ENCODE peak calls at places on chromosome 1, in eight cellular contexts. One of them, this sample, is unnamed.

GRCh38 chr1:89200668-89201488 is 2.1 kb upstream of the GBP4 start:
- DNase-seq in AG09309: no peak
- DNase-seq in body of pancreas: no peak
- DNase-seq in fibroblast of lung: no peak
- DNase-seq in GM23338: no peak
- DNase-seq in transverse colon: no peak
- DNase-seq in brain microvascular endothelial cell: no peak
- DNase-seq in testis: no peak
- DNase-seq in this sample: no peak

GRCh38 chr1:151282883-151283725 is 1.0 kb downstream of the ZNF687 start:
- DNase-seq in AG09309: no peak
- DNase-seq in body of pancreas: peak
- DNase-seq in fibroblast of lung: peak
- DNase-seq in GM23338: peak
- DNase-seq in transverse colon: peak
- DNase-seq in brain microvascular endothelial cell: no peak
- DNase-seq in testis: peak
- DNase-seq in this sample: no peak

GRCh38 chr1:77350012-77350411 is 68.2 kb downstream of the AK5 start:
- DNase-seq in AG09309: no peak
- DNase-seq in body of pancreas: no peak
- DNase-seq in fibroblast of lung: no peak
- DNase-seq in GM23338: no peak
- DNase-seq in transverse colon: no peak
- DNase-seq in brain microvascular endothelial cell: no peak
- DNase-seq in testis: no peak
- DNase-seq in this sample: no peak

GRCh38 chr1:64080947-64081562 is 122.4 kb upstream of the UBE2U start:
- DNase-seq in AG09309: no peak
- DNase-seq in body of pancreas: no peak
- DNase-seq in fibroblast of lung: peak
- DNase-seq in GM23338: no peak
- DNase-seq in transverse colon: no peak
- DNase-seq in brain microvascular endothelial cell: no peak
- DNase-seq in testis: no peak
- DNase-seq in this sample: no peak

GRCh38 chr1:200364121-200364759 is 45.6 kb downstream of the ZNF281 start:
- DNase-seq in AG09309: no peak
- DNase-seq in body of pancreas: no peak
- DNase-seq in fibroblast of lung: peak
- DNase-seq in GM23338: peak
- DNase-seq in transverse colon: no peak
- DNase-seq in brain microvascular endothelial cell: no peak
- DNase-seq in testis: no peak
- DNase-seq in this sample: no peak

GRCh38 chr1:171152533-171152932 is 32.6 kb upstream of the FMO2 start:
- DNase-seq in AG09309: no peak
- DNase-seq in body of pancreas: no peak
- DNase-seq in fibroblast of lung: no peak
- DNase-seq in GM23338: no peak
- DNase-seq in transverse colon: no peak
- DNase-seq in brain microvascular endothelial cell: no peak
- DNase-seq in testis: no peak
- DNase-seq in this sample: no peak

GRCh38 chr1:56584910-56585528 is 5.7 kb upstream of the PLPP3 start:
- DNase-seq in AG09309: no peak
- DNase-seq in body of pancreas: peak
- DNase-seq in fibroblast of lung: peak
- DNase-seq in GM23338: peak
- DNase-seq in transverse colon: no peak
- DNase-seq in brain microvascular endothelial cell: peak
- DNase-seq in testis: peak
- DNase-seq in this sample: peak

GRCh38 chr1:150179867-150180266 is 30.2 kb downstream of the PLEKHO1 start:
- DNase-seq in AG09309: no peak
- DNase-seq in body of pancreas: no peak
- DNase-seq in fibroblast of lung: no peak
- DNase-seq in GM23338: no peak
- DNase-seq in transverse colon: no peak
- DNase-seq in brain microvascular endothelial cell: no peak
- DNase-seq in testis: no peak
- DNase-seq in this sample: no peak

GRCh38 chr1:80427886-80428285 is 1372.8 kb upstream of the ADGRL2 start:
- DNase-seq in AG09309: no peak
- DNase-seq in body of pancreas: peak
- DNase-seq in fibroblast of lung: no peak
- DNase-seq in GM23338: no peak
- DNase-seq in transverse colon: no peak
- DNase-seq in brain microvascular endothelial cell: no peak
- DNase-seq in testis: no peak
- DNase-seq in this sample: no peak

GRCh38 chr1:53766766-53767409 is 27.9 kb upstream of the GLIS1 start:
- DNase-seq in AG09309: no peak
- DNase-seq in body of pancreas: no peak
- DNase-seq in fibroblast of lung: peak
- DNase-seq in GM23338: no peak
- DNase-seq in transverse colon: no peak
- DNase-seq in brain microvascular endothelial cell: peak
- DNase-seq in testis: no peak
- DNase-seq in this sample: peak
- H3K4me3 ChIP-seq in AG09309: no peak
- H3K4me3 ChIP-seq in body of pancreas: no peak
- H3K4me3 ChIP-seq in fibroblast of lung: peak
- H3K4me3 ChIP-seq in GM23338: no peak
- H3K4me3 ChIP-seq in transverse colon: no peak
- H3K4me3 ChIP-seq in brain microvascular endothelial cell: no peak
- H3K4me3 ChIP-seq in testis: no peak
- H3K4me3 ChIP-seq in this sample: no peak

GRCh38 chr1:235315735-235316134 is 12.2 kb downstream of the ARID4B start:
- DNase-seq in AG09309: no peak
- DNase-seq in body of pancreas: no peak
- DNase-seq in fibroblast of lung: no peak
- DNase-seq in GM23338: no peak
- DNase-seq in transverse colon: no peak
- DNase-seq in brain microvascular endothelial cell: no peak
- DNase-seq in testis: no peak
- DNase-seq in this sample: no peak
- TF ChIP-seq CTCF in AG09309: no peak
- TF ChIP-seq CTCF in body of pancreas: no peak
- TF ChIP-seq CTCF in fibroblast of lung: no peak
- TF ChIP-seq CTCF in GM23338: no peak
- TF ChIP-seq CTCF in transverse colon: no peak
- TF ChIP-seq CTCF in brain microvascular endothelial cell: no peak
- TF ChIP-seq CTCF in testis: no peak
- TF ChIP-seq CTCF in this sample: no peak

GRCh38 chr1:244212792-244213475 is 161.9 kb downstream of the ZBTB18 start:
- DNase-seq in AG09309: no peak
- DNase-seq in body of pancreas: no peak
- DNase-seq in fibroblast of lung: no peak
- DNase-seq in GM23338: no peak
- DNase-seq in transverse colon: no peak
- DNase-seq in brain microvascular endothelial cell: no peak
- DNase-seq in testis: no peak
- DNase-seq in this sample: no peak
- H3K4me3 ChIP-seq in AG09309: no peak
- H3K4me3 ChIP-seq in body of pancreas: no peak
- H3K4me3 ChIP-seq in fibroblast of lung: no peak
- H3K4me3 ChIP-seq in GM23338: no peak
- H3K4me3 ChIP-seq in transverse colon: no peak
- H3K4me3 ChIP-seq in brain microvascular endothelial cell: no peak
- H3K4me3 ChIP-seq in testis: no peak
- H3K4me3 ChIP-seq in this sample: no peak

DNA sequence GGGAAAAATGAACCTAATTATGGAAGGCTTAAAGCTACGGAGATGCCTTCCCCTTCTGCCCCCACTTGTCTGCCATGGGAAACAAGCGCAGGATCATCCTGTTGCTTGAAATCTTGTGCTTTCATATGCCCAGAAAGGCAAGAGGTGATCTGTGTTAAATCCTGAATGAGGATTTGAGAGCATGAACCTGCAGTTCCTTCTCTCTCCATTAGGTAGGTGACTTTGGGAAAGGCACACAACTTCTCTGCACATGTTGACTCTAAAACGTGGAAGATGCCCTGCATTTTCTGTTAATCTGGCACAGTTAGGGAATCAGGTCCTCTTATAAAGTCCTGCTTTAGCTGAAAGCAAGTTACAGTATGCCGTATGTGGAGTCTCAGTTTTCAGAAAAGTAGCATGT is 46.6 kb upstream of the MTR start:
- DNase-seq in AG09309: no peak
- DNase-seq in body of pancreas: no peak
- DNase-seq in fibroblast of lung: no peak
- DNase-seq in GM23338: peak
- DNase-seq in transverse colon: no peak
- DNase-seq in brain microvascular endothelial cell: no peak
- DNase-seq in testis: no peak
- DNase-seq in this sample: no peak
- TF ChIP-seq CTCF in AG09309: peak
- TF ChIP-seq CTCF in body of pancreas: no peak
- TF ChIP-seq CTCF in fibroblast of lung: peak
- TF ChIP-seq CTCF in GM23338: peak
- TF ChIP-seq CTCF in transverse colon: no peak
- TF ChIP-seq CTCF in brain microvascular endothelial cell: peak
- TF ChIP-seq CTCF in testis: peak
- TF ChIP-seq CTCF in this sample: peak

DNA sequence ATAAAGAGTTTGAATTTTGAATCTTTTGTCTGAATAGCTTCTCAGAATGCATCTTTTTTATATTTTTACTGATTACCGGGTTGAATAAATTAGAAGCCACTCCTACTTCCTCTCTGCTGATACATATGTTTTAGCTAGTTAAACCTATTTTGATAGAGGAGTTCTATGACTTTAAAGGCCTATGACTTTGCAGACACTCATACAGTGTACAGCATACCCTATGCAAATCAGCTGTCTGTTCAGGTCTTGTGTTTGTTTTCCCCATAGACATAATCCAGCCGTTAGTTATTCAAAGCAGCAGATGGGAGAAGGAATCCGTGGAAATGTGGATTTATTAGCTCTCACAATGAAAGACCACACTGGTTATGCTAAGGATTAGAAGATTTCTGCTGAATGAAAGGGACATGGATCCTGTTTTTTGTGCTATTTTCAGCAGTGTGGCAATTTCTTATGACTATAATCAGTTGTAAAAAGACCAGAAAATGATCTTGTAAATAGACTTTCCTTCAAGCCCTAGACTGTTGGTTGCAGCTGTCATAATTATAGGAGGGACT is 59.8 kb downstream of the MAST2 start:
- DNase-seq in AG09309: no peak
- DNase-seq in body of pancreas: no peak
- DNase-seq in fibroblast of lung: no peak
- DNase-seq in GM23338: no peak
- DNase-seq in transverse colon: no peak
- DNase-seq in brain microvascular endothelial cell: no peak
- DNase-seq in testis: no peak
- DNase-seq in this sample: no peak
- H3K4me3 ChIP-seq in AG09309: no peak
- H3K4me3 ChIP-seq in body of pancreas: no peak
- H3K4me3 ChIP-seq in fibroblast of lung: no peak
- H3K4me3 ChIP-seq in GM23338: no peak
- H3K4me3 ChIP-seq in transverse colon: no peak
- H3K4me3 ChIP-seq in brain microvascular endothelial cell: no peak
- H3K4me3 ChIP-seq in testis: no peak
- H3K4me3 ChIP-seq in this sample: no peak

GRCh38 chr1:24304763-24305162 is 14.4 kb upstream of the GRHL3 start:
- DNase-seq in AG09309: no peak
- DNase-seq in body of pancreas: no peak
- DNase-seq in fibroblast of lung: no peak
- DNase-seq in GM23338: no peak
- DNase-seq in transverse colon: no peak
- DNase-seq in brain microvascular endothelial cell: no peak
- DNase-seq in testis: no peak
- DNase-seq in this sample: no peak
- TF ChIP-seq CTCF in AG09309: no peak
- TF ChIP-seq CTCF in body of pancreas: no peak
- TF ChIP-seq CTCF in fibroblast of lung: no peak
- TF ChIP-seq CTCF in GM23338: no peak
- TF ChIP-seq CTCF in transverse colon: no peak
- TF ChIP-seq CTCF in brain microvascular endothelial cell: peak
- TF ChIP-seq CTCF in testis: no peak
- TF ChIP-seq CTCF in this sample: no peak

GRCh38 chr1:24085546-24085945 is 26.4 kb downstream of the MYOM3 start:
- DNase-seq in AG09309: peak
- DNase-seq in body of pancreas: no peak
- DNase-seq in fibroblast of lung: peak
- DNase-seq in GM23338: no peak
- DNase-seq in transverse colon: no peak
- DNase-seq in brain microvascular endothelial cell: no peak
- DNase-seq in testis: no peak
- DNase-seq in this sample: peak

GRCh38 chr1:24089027-24089742 is 22.8 kb downstream of the MYOM3 start:
- DNase-seq in AG09309: no peak
- DNase-seq in body of pancreas: no peak
- DNase-seq in fibroblast of lung: no peak
- DNase-seq in GM23338: no peak
- DNase-seq in transverse colon: no peak
- DNase-seq in brain microvascular endothelial cell: no peak
- DNase-seq in testis: no peak
- DNase-seq in this sample: no peak

GRCh38 chr1:24084050-24084449 is 27.9 kb downstream of the MYOM3 start:
- DNase-seq in AG09309: no peak
- DNase-seq in body of pancreas: no peak
- DNase-seq in fibroblast of lung: no peak
- DNase-seq in GM23338: no peak
- DNase-seq in transverse colon: no peak
- DNase-seq in brain microvascular endothelial cell: no peak
- DNase-seq in testis: no peak
- DNase-seq in this sample: no peak

GRCh38 chr1:24085007-24085406 is 26.9 kb downstream of the MYOM3 start:
- DNase-seq in AG09309: no peak
- DNase-seq in body of pancreas: no peak
- DNase-seq in fibroblast of lung: no peak
- DNase-seq in GM23338: no peak
- DNase-seq in transverse colon: no peak
- DNase-seq in brain microvascular endothelial cell: no peak
- DNase-seq in testis: no peak
- DNase-seq in this sample: no peak

DNA sequence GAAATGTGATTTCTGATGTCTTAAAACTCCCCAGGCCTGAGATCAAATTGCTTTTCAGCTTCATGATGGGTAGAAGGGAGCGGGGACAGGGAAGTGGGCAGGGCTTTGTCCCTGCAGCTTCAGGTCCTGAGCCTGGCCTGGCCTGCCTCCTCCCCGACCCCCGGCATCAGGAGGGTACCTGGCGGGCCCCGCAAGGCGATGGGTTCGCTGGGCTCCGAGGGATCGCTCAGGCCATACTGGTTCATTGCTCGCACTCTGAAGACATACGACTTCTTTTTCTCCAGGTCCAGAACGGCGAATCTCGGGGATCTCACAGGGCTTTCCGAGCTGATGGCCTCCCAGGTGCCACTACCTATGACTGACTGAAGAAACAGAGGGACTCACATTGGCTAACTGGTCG is 25.5 kb downstream of the MYOM3 start:
- DNase-seq in AG09309: no peak
- DNase-seq in body of pancreas: no peak
- DNase-seq in fibroblast of lung: no peak
- DNase-seq in GM23338: no peak
- DNase-seq in transverse colon: no peak
- DNase-seq in brain microvascular endothelial cell: no peak
- DNase-seq in testis: no peak
- DNase-seq in this sample: no peak
- H3K4me3 ChIP-seq in AG09309: no peak
- H3K4me3 ChIP-seq in body of pancreas: no peak
- H3K4me3 ChIP-seq in fibroblast of lung: no peak
- H3K4me3 ChIP-seq in GM23338: no peak
- H3K4me3 ChIP-seq in transverse colon: no peak
- H3K4me3 ChIP-seq in brain microvascular endothelial cell: no peak
- H3K4me3 ChIP-seq in testis: no peak
- H3K4me3 ChIP-seq in this sample: no peak

GRCh38 chr1:235835226-235835625 is 31.5 kb downstream of the LYST start:
- DNase-seq in AG09309: no peak
- DNase-seq in body of pancreas: peak
- DNase-seq in fibroblast of lung: peak
- DNase-seq in GM23338: no peak
- DNase-seq in transverse colon: peak
- DNase-seq in brain microvascular endothelial cell: no peak
- DNase-seq in testis: peak
- DNase-seq in this sample: no peak
- TF ChIP-seq CTCF in AG09309: no peak
- TF ChIP-seq CTCF in body of pancreas: no peak
- TF ChIP-seq CTCF in fibroblast of lung: no peak
- TF ChIP-seq CTCF in GM23338: no peak
- TF ChIP-seq CTCF in transverse colon: no peak
- TF ChIP-seq CTCF in brain microvascular endothelial cell: no peak
- TF ChIP-seq CTCF in testis: no peak
- TF ChIP-seq CTCF in this sample: no peak

This sample was measured in astrocyte of the cerebellum.